ENCODE peak calls at places on chromosomes 13 and 19, in four cellular contexts. P is GM12878, U is K562, Q is H1. A is an unnamed sample.

GRCh38 chr13:52600666-52601065 is 41.6 kb upstream of the HNRNPA1L2 start:
- DNase-seq in P (no peak), Q (no peak), U (no peak), A (no peak)

GRCh38 chr19:55173717-55174409 is 6.2 kb downstream of the SYT5 start:
- DNase-seq in Q (peak), P (no peak), U (peak), A (peak)

GRCh38 chr13:30334663-30335386 is 27.5 kb upstream of the KATNAL1 start:
- DNase-seq in Q (peak), P (no peak), U (peak), A (peak)

GRCh38 chr19:48797103-48797502 is 13.7 kb downstream of the BCAT2 start:
- DNase-seq in Q (no peak), P (no peak), U (no peak), A (no peak)

GRCh38 chr13:42333613-42334328 is 61.8 kb downstream of the AKAP11 start:
- DNase-seq in U (peak), P (no peak), Q (peak), A (peak)

GRCh38 chr13:112444001-112444311 is 67.8 kb downstream of the SPACA7 start:
- DNase-seq in P (no peak), U (peak), Q (peak), A (peak)

GRCh38 chr19:44176590-44176989 is 11.7 kb downstream of the ZNF226 start:
- DNase-seq in U (no peak), Q (no peak), P (no peak), A (no peak)

GRCh38 chr19:47765522-47766358 is 12.8 kb upstream of the SELENOW start:
- DNase-seq in P (no peak), U (peak), Q (peak), A (peak)

GRCh38 chr19:48654299-48655059 is 8.5 kb upstream of the CA11 start:
- DNase-seq in Q (no peak), P (no peak), U (peak), A (no peak)

GRCh38 chr19:39870171-39870971 is 24.2 kb upstream of the FBL start:
- DNase-seq in P (no peak), U (no peak), Q (peak), A (no peak)

GRCh38 chr19:13974073-13974472 is 21.8 kb downstream of the DCAF15 start:
- DNase-seq in Q (peak), U (peak), P (no peak), A (no peak)

GRCh38 chr13:32537580-32538233 is 888 bp downstream of the N4BP2L2 start:
- DNase-seq in Q (peak), P (no peak), U (peak), A (no peak)

GRCh38 chr19:17005000-17005399 is 21.6 kb downstream of the CPAMD8 start:
- DNase-seq in Q (no peak), U (no peak), P (no peak), A (no peak)

GRCh38 chr19:3606690-3607289 is at the start of gene TBXA2R:
- DNase-seq in P (no peak), U (peak), Q (peak), A (no peak)

GRCh38 chr13:43572601-43573360 is 214.0 kb downstream of the ENOX1 start:
- DNase-seq in P (no peak), U (no peak), Q (no peak), A (no peak)

GRCh38 chr13:38348890-38349289 is 761 bp upstream of the UFM1 start:
- DNase-seq in Q (no peak), U (peak), P (no peak), A (no peak)

GRCh38 chr19:10431254-10431942 is 11.1 kb downstream of the PDE4A start:
- DNase-seq in Q (peak), U (peak), P (peak), A (no peak)

GRCh38 chr19:17989425-17990094 is 18.4 kb upstream of the ARRDC2 start:
- DNase-seq in Q (no peak), U (no peak), P (no peak), A (no peak)

GRCh38 chr13:35475960-35476943 is at the start of gene MAB21L1:
- DNase-seq in U (no peak), Q (peak), P (no peak), A (no peak)

GRCh38 chr19:39160523-39160861 is 34.9 kb downstream of the PAK4 start:
- DNase-seq in Q (no peak), U (no peak), P (no peak), A (no peak)

GRCh38 chr19:51351266-51351990 is 9.5 kb upstream of the VSIG10L start:
- DNase-seq in U (no peak), Q (no peak), P (no peak), A (no peak)

GRCh38 chr13:27147530-27148170 is 24.0 kb downstream of the USP12 start:
- DNase-seq in U (no peak), P (peak), Q (no peak), A (no peak)

GRCh38 chr13:73800011-73800410 is 334.2 kb downstream of the KLF12 start:
- DNase-seq in U (no peak), Q (no peak), P (no peak), A (no peak)

GRCh38 chr13:87138856-87139255 is 532.3 kb upstream of the SLITRK5 start:
- DNase-seq in Q (no peak), U (no peak), P (no peak), A (no peak)

GRCh38 chr13:78339927-78340326 is 263.4 kb downstream of the POU4F1 start:
- DNase-seq in U (no peak), P (no peak), Q (no peak), A (no peak)

GRCh38 chr19:27674701-27675100 is 1538.2 kb downstream of the UQCRFS1 start:
- DNase-seq in P (no peak), Q (no peak), U (no peak), A (no peak)

GRCh38 chr19:23118400-23118799 is 1.6 kb downstream of the ZNF730 start:
- DNase-seq in Q (no peak), U (no peak), P (no peak), A (no peak)

GRCh38 chr19:46431824-46432223 is 3.1 kb upstream of the PNMA8C start:
- DNase-seq in U (peak), Q (peak), P (no peak), A (no peak)

GRCh38 chr13:59279024-59279423 is 884.7 kb downstream of the DIAPH3 start:
- DNase-seq in Q (no peak), U (no peak), P (no peak), A (no peak)

GRCh38 chr19:572891-573825 is 762 bp downstream of the BSG start:
- DNase-seq in P (no peak), U (no peak), Q (no peak), A (no peak)

GRCh38 chr13:39462456-39462855 is 140.5 kb downstream of the LHFPL6 start:
- DNase-seq in U (no peak), Q (no peak), P (no peak), A (no peak)

GRCh38 chr13:47004552-47004951 is 107.7 kb upstream of the HTR2A start:
- DNase-seq in U (no peak), Q (no peak), P (no peak), A (no peak)

GRCh38 chr19:48378194-48378570 is 13.2 kb downstream of the KDELR1 start:
- DNase-seq in U (no peak), P (no peak), Q (no peak), A (no peak)

GRCh38 chr19:7788933-7789323 is 25.9 kb downstream of the CLEC4M start:
- DNase-seq in Q (peak), P (no peak), U (no peak), A (no peak)

GRCh38 chr13:98653471-98653985 is 76.6 kb upstream of the STK24 start:
- DNase-seq in P (peak), U (peak), Q (peak), A (peak)

GRCh38 chr19:13505761-13506549 is at the start of gene CACNA1A:
- DNase-seq in Q (peak), U (no peak), P (no peak), A (no peak)

GRCh38 chr13:75347925-75348324 is 134.0 kb downstream of the TBC1D4 start:
- DNase-seq in Q (no peak), U (no peak), P (no peak), A (no peak)

GRCh38 chr19:41241859-41242258 is 22.3 kb upstream of the HNRNPUL1 start:
- DNase-seq in Q (no peak), U (no peak), P (no peak), A (no peak)

GRCh38 chr19:41244117-41244516 is 20.1 kb upstream of the HNRNPUL1 start:
- DNase-seq in P (no peak), Q (no peak), U (no peak), A (no peak)

GRCh38 chr19:41239363-41239762 is 20.3 kb downstream of the AXL start:
- DNase-seq in Q (no peak), U (no peak), P (no peak), A (no peak)

GRCh38 chr19:41238244-41238643 is 19.2 kb downstream of the AXL start:
- DNase-seq in P (no peak), U (no peak), Q (no peak), A (no peak)

GRCh38 chr19:41239961-41240574 is 21.0 kb downstream of the AXL start:
- DNase-seq in U (no peak), P (no peak), Q (no peak), A (no peak)
- TF ChIP-seq YY1 in U (no peak), P (no peak), Q (no peak), A (no peak)

GRCh38 chr13:113804017-113804702 is 45.1 kb downstream of the TMEM255B start:
- DNase-seq in Q (no peak), P (no peak), U (no peak), A (no peak)
- TF ChIP-seq KDM1A in Q (no peak), P (no peak), U (no peak), A (no peak)

DNA sequence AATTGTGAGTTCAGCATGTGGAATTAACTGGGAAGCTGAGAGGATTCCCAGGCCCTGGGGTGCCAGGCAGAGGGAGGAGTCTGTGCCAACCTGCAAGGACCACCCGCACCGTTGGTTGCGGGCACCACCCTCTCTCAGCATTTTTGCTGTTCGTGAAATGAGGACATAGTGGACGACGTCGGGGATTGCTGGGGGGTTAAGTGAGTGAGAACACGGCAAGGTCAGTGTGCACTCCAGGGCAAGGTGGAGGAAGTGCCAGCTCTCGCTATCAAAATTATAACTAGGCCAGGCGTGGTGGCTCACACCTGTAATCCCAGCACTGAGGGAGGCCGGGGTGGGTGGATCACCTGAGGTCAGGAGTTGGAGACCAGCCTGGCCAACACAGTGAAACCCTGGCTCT is 2.2 kb downstream of the FXYD3 start:
- DNase-seq in U (no peak), Q (no peak), P (no peak), A (no peak)
- TF ChIP-seq YY1 in U (no peak), Q (no peak), P (no peak), A (no peak)

DNA sequence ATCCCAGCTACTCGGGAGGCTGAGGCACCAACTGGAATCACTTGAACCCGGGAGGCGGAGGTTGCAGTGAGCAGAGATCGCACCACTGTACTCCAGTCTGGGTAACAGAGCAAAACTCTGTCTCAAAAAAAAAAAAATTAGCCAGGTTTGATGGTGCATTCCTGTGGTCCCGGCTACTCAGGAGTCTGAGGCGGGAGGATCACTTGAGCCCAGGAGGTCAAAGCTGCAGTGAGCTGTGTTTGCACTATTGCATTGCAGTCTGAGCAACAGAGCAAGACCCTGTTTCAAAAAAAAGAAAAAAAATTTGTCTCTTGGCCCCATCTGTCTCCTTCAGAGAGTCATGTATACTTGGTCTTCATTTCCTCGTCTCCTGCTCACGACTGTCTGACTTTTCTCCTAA is 1.6 kb downstream of the CCDC97 start:
- DNase-seq in P (no peak), Q (no peak), U (no peak), A (no peak)
- TF ChIP-seq KDM1A in P (no peak), Q (no peak), U (no peak), A (no peak)

GRCh38 chr19:19079571-19079970 is 15.8 kb downstream of the SLC25A42 start:
- DNase-seq in P (no peak), Q (no peak), U (no peak), A (no peak)

GRCh38 chr19:19077103-19077502 is 13.3 kb downstream of the SLC25A42 start:
- DNase-seq in U (no peak), P (no peak), Q (no peak), A (no peak)

GRCh38 chr19:19078801-19079200 is 15.0 kb downstream of the SLC25A42 start:
- DNase-seq in U (no peak), Q (no peak), P (no peak), A (no peak)

GRCh38 chr19:19083413-19084178 is 19.8 kb downstream of the SLC25A42 start:
- DNase-seq in U (no peak), P (no peak), Q (no peak), A (no peak)

DNA sequence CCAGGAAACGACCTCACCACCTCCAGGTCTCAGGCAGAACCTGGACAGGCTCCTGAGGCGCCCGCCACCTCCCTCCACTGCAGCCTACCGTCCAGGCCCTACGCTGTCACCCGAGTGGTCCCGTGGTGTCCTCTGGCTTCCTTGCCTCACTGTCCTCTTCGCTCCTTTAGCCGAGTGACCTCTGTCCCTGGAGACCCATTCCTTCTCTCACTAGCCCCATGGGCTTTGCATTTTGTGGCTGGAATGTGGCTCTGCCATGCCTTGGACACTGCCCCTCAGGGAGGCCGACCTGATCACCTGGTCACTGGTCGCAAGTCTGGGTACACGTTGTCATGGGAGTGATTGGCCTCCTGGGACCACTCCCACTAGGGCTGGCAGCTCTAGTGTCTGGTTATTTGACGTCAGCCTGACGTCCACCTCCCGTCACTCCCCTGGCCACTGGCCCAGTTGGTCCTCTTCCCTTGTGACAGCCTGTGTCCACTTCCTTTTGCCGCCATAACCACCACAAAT is 17.9 kb downstream of the SLC25A42 start:
- DNase-seq in Q (no peak), P (no peak), U (no peak), A (no peak)
- TF ChIP-seq YY1 in Q (no peak), P (no peak), U (no peak), A (no peak)

GRCh38 chr19:1907563-1908363 is 2.6 kb downstream of the ADAT3 start:
- DNase-seq in U (peak), P (no peak), Q (no peak), A (peak)
- TF ChIP-seq KDM1A in U (no peak), P (no peak), Q (no peak), A (no peak)